ENCODE peak calls at places on chromosomes 1 and 21, in ten cellular contexts. One of them, this sample, is unnamed.

GRCh38 chr1:89104147-89104546 is 21.8 kb downstream of the GBP2 start:
- DNase-seq in AG09309: no peak
- DNase-seq in activated CD8-positive, alpha-beta memory T cell treated with anti-CD3 and anti-CD28 coated beads, Interleukin-2, amount 50 U/mL, for 48 hours: no peak
- DNase-seq in HT1080: peak
- DNase-seq in endodermal cell: no peak
- DNase-seq in NAMALWA: no peak
- DNase-seq in posterior cingulate gyrus: no peak
- DNase-seq in activated CD4-positive, alpha-beta T cell treated with anti-CD3 and anti-CD28 coated beads for 48 hours: no peak
- DNase-seq in WERI-Rb-1: no peak
- DNase-seq in H9: no peak
- DNase-seq in this sample: no peak

GRCh38 chr1:74780600-74780999 is 47.6 kb downstream of the TYW3 start:
- DNase-seq in AG09309: no peak
- DNase-seq in activated CD8-positive, alpha-beta memory T cell treated with anti-CD3 and anti-CD28 coated beads, Interleukin-2, amount 50 U/mL, for 48 hours: no peak
- DNase-seq in HT1080: no peak
- DNase-seq in endodermal cell: no peak
- DNase-seq in NAMALWA: no peak
- DNase-seq in posterior cingulate gyrus: no peak
- DNase-seq in activated CD4-positive, alpha-beta T cell treated with anti-CD3 and anti-CD28 coated beads for 48 hours: no peak
- DNase-seq in WERI-Rb-1: no peak
- DNase-seq in H9: no peak
- DNase-seq in this sample: no peak

GRCh38 chr21:45388611-45389296 is 16.2 kb upstream of the COL18A1 start:
- DNase-seq in AG09309: no peak
- DNase-seq in activated CD8-positive, alpha-beta memory T cell treated with anti-CD3 and anti-CD28 coated beads, Interleukin-2, amount 50 U/mL, for 48 hours: no peak
- DNase-seq in HT1080: no peak
- DNase-seq in endodermal cell: no peak
- DNase-seq in NAMALWA: no peak
- DNase-seq in posterior cingulate gyrus: no peak
- DNase-seq in activated CD4-positive, alpha-beta T cell treated with anti-CD3 and anti-CD28 coated beads for 48 hours: no peak
- DNase-seq in WERI-Rb-1: no peak
- DNase-seq in H9: no peak
- DNase-seq in this sample: no peak

GRCh38 chr1:21149862-21150432 is 26.8 kb downstream of the EIF4G3 start:
- DNase-seq in AG09309: peak
- DNase-seq in activated CD8-positive, alpha-beta memory T cell treated with anti-CD3 and anti-CD28 coated beads, Interleukin-2, amount 50 U/mL, for 48 hours: no peak
- DNase-seq in HT1080: peak
- DNase-seq in endodermal cell: peak
- DNase-seq in NAMALWA: no peak
- DNase-seq in posterior cingulate gyrus: peak
- DNase-seq in activated CD4-positive, alpha-beta T cell treated with anti-CD3 and anti-CD28 coated beads for 48 hours: no peak
- DNase-seq in WERI-Rb-1: no peak
- DNase-seq in H9: no peak
- DNase-seq in this sample: no peak

GRCh38 chr1:22652881-22653316 is at the start of gene C1QB:
- DNase-seq in AG09309: no peak
- DNase-seq in activated CD8-positive, alpha-beta memory T cell treated with anti-CD3 and anti-CD28 coated beads, Interleukin-2, amount 50 U/mL, for 48 hours: no peak
- DNase-seq in HT1080: no peak
- DNase-seq in endodermal cell: no peak
- DNase-seq in NAMALWA: no peak
- DNase-seq in posterior cingulate gyrus: peak
- DNase-seq in activated CD4-positive, alpha-beta T cell treated with anti-CD3 and anti-CD28 coated beads for 48 hours: no peak
- DNase-seq in WERI-Rb-1: no peak
- DNase-seq in H9: no peak
- DNase-seq in this sample: no peak

GRCh38 chr1:46202975-46203737 is at the start of gene LURAP1:
- DNase-seq in AG09309: peak
- DNase-seq in activated CD8-positive, alpha-beta memory T cell treated with anti-CD3 and anti-CD28 coated beads, Interleukin-2, amount 50 U/mL, for 48 hours: peak
- DNase-seq in HT1080: peak
- DNase-seq in endodermal cell: peak
- DNase-seq in NAMALWA: peak
- DNase-seq in posterior cingulate gyrus: peak
- DNase-seq in activated CD4-positive, alpha-beta T cell treated with anti-CD3 and anti-CD28 coated beads for 48 hours: peak
- DNase-seq in WERI-Rb-1: peak
- DNase-seq in H9: peak
- DNase-seq in this sample: no peak

GRCh38 chr21:46150491-46151121 is 4.8 kb downstream of the FTCD start:
- DNase-seq in AG09309: no peak
- DNase-seq in activated CD8-positive, alpha-beta memory T cell treated with anti-CD3 and anti-CD28 coated beads, Interleukin-2, amount 50 U/mL, for 48 hours: no peak
- DNase-seq in HT1080: no peak
- DNase-seq in endodermal cell: peak
- DNase-seq in NAMALWA: no peak
- DNase-seq in posterior cingulate gyrus: no peak
- DNase-seq in activated CD4-positive, alpha-beta T cell treated with anti-CD3 and anti-CD28 coated beads for 48 hours: peak
- DNase-seq in WERI-Rb-1: peak
- DNase-seq in H9: peak
- DNase-seq in this sample: no peak

GRCh38 chr1:165411396-165411795 is 33.5 kb downstream of the RXRG start:
- DNase-seq in AG09309: no peak
- DNase-seq in activated CD8-positive, alpha-beta memory T cell treated with anti-CD3 and anti-CD28 coated beads, Interleukin-2, amount 50 U/mL, for 48 hours: no peak
- DNase-seq in HT1080: no peak
- DNase-seq in endodermal cell: no peak
- DNase-seq in NAMALWA: no peak
- DNase-seq in posterior cingulate gyrus: no peak
- DNase-seq in activated CD4-positive, alpha-beta T cell treated with anti-CD3 and anti-CD28 coated beads for 48 hours: no peak
- DNase-seq in WERI-Rb-1: no peak
- DNase-seq in H9: no peak
- DNase-seq in this sample: no peak

GRCh38 chr1:115107501-115108260 is 18.4 kb upstream of the TSPAN2 start:
- DNase-seq in AG09309: peak
- DNase-seq in activated CD8-positive, alpha-beta memory T cell treated with anti-CD3 and anti-CD28 coated beads, Interleukin-2, amount 50 U/mL, for 48 hours: no peak
- DNase-seq in HT1080: no peak
- DNase-seq in endodermal cell: no peak
- DNase-seq in NAMALWA: no peak
- DNase-seq in posterior cingulate gyrus: no peak
- DNase-seq in activated CD4-positive, alpha-beta T cell treated with anti-CD3 and anti-CD28 coated beads for 48 hours: no peak
- DNase-seq in WERI-Rb-1: no peak
- DNase-seq in H9: no peak
- DNase-seq in this sample: no peak

GRCh38 chr1:111133863-111134262 is 6.0 kb downstream of the DRAM2 start:
- DNase-seq in AG09309: no peak
- DNase-seq in activated CD8-positive, alpha-beta memory T cell treated with anti-CD3 and anti-CD28 coated beads, Interleukin-2, amount 50 U/mL, for 48 hours: no peak
- DNase-seq in HT1080: no peak
- DNase-seq in endodermal cell: no peak
- DNase-seq in NAMALWA: no peak
- DNase-seq in posterior cingulate gyrus: no peak
- DNase-seq in activated CD4-positive, alpha-beta T cell treated with anti-CD3 and anti-CD28 coated beads for 48 hours: no peak
- DNase-seq in WERI-Rb-1: no peak
- DNase-seq in H9: no peak
- DNase-seq in this sample: no peak

GRCh38 chr1:20449736-20450311 is 36.2 kb downstream of the CAMK2N1 start:
- DNase-seq in AG09309: no peak
- DNase-seq in activated CD8-positive, alpha-beta memory T cell treated with anti-CD3 and anti-CD28 coated beads, Interleukin-2, amount 50 U/mL, for 48 hours: no peak
- DNase-seq in HT1080: no peak
- DNase-seq in endodermal cell: no peak
- DNase-seq in NAMALWA: no peak
- DNase-seq in posterior cingulate gyrus: no peak
- DNase-seq in activated CD4-positive, alpha-beta T cell treated with anti-CD3 and anti-CD28 coated beads for 48 hours: no peak
- DNase-seq in WERI-Rb-1: no peak
- DNase-seq in H9: no peak
- DNase-seq in this sample: no peak

GRCh38 chr1:234780531-234781162 is 170.7 kb upstream of the IRF2BP2 start:
- DNase-seq in AG09309: no peak
- DNase-seq in activated CD8-positive, alpha-beta memory T cell treated with anti-CD3 and anti-CD28 coated beads, Interleukin-2, amount 50 U/mL, for 48 hours: no peak
- DNase-seq in HT1080: no peak
- DNase-seq in endodermal cell: peak
- DNase-seq in NAMALWA: peak
- DNase-seq in posterior cingulate gyrus: no peak
- DNase-seq in activated CD4-positive, alpha-beta T cell treated with anti-CD3 and anti-CD28 coated beads for 48 hours: no peak
- DNase-seq in WERI-Rb-1: peak
- DNase-seq in H9: peak
- DNase-seq in this sample: no peak

GRCh38 chr1:232038704-232039103 is 412.1 kb downstream of the DISC1 start:
- DNase-seq in AG09309: no peak
- DNase-seq in activated CD8-positive, alpha-beta memory T cell treated with anti-CD3 and anti-CD28 coated beads, Interleukin-2, amount 50 U/mL, for 48 hours: no peak
- DNase-seq in HT1080: peak
- DNase-seq in endodermal cell: no peak
- DNase-seq in NAMALWA: no peak
- DNase-seq in posterior cingulate gyrus: no peak
- DNase-seq in activated CD4-positive, alpha-beta T cell treated with anti-CD3 and anti-CD28 coated beads for 48 hours: no peak
- DNase-seq in WERI-Rb-1: peak
- DNase-seq in H9: no peak
- DNase-seq in this sample: no peak

GRCh38 chr1:112618114-112618720 is 724 bp downstream of the ST7L start:
- DNase-seq in AG09309: no peak
- DNase-seq in activated CD8-positive, alpha-beta memory T cell treated with anti-CD3 and anti-CD28 coated beads, Interleukin-2, amount 50 U/mL, for 48 hours: no peak
- DNase-seq in HT1080: no peak
- DNase-seq in endodermal cell: no peak
- DNase-seq in NAMALWA: peak
- DNase-seq in posterior cingulate gyrus: no peak
- DNase-seq in activated CD4-positive, alpha-beta T cell treated with anti-CD3 and anti-CD28 coated beads for 48 hours: peak
- DNase-seq in WERI-Rb-1: no peak
- DNase-seq in H9: no peak
- DNase-seq in this sample: peak

GRCh38 chr21:36707763-36708511 is 9.0 kb downstream of the SIM2 start:
- DNase-seq in AG09309: no peak
- DNase-seq in activated CD8-positive, alpha-beta memory T cell treated with anti-CD3 and anti-CD28 coated beads, Interleukin-2, amount 50 U/mL, for 48 hours: peak
- DNase-seq in HT1080: no peak
- DNase-seq in endodermal cell: peak
- DNase-seq in NAMALWA: no peak
- DNase-seq in posterior cingulate gyrus: no peak
- DNase-seq in activated CD4-positive, alpha-beta T cell treated with anti-CD3 and anti-CD28 coated beads for 48 hours: no peak
- DNase-seq in WERI-Rb-1: no peak
- DNase-seq in H9: no peak
- DNase-seq in this sample: no peak

GRCh38 chr1:28199328-28200233 is 23.1 kb upstream of the PTAFR start:
- DNase-seq in AG09309: no peak
- DNase-seq in activated CD8-positive, alpha-beta memory T cell treated with anti-CD3 and anti-CD28 coated beads, Interleukin-2, amount 50 U/mL, for 48 hours: peak
- DNase-seq in HT1080: no peak
- DNase-seq in endodermal cell: no peak
- DNase-seq in NAMALWA: no peak
- DNase-seq in posterior cingulate gyrus: no peak
- DNase-seq in activated CD4-positive, alpha-beta T cell treated with anti-CD3 and anti-CD28 coated beads for 48 hours: peak
- DNase-seq in WERI-Rb-1: no peak
- DNase-seq in H9: no peak
- DNase-seq in this sample: no peak

GRCh38 chr21:34803792-34804440 is 135.1 kb downstream of the CLIC6 start:
- DNase-seq in AG09309: no peak
- DNase-seq in activated CD8-positive, alpha-beta memory T cell treated with anti-CD3 and anti-CD28 coated beads, Interleukin-2, amount 50 U/mL, for 48 hours: no peak
- DNase-seq in HT1080: no peak
- DNase-seq in endodermal cell: no peak
- DNase-seq in NAMALWA: no peak
- DNase-seq in posterior cingulate gyrus: no peak
- DNase-seq in activated CD4-positive, alpha-beta T cell treated with anti-CD3 and anti-CD28 coated beads for 48 hours: no peak
- DNase-seq in WERI-Rb-1: no peak
- DNase-seq in H9: no peak
- DNase-seq in this sample: no peak

GRCh38 chr1:39128959-39129358 is 75.5 kb upstream of the MACF1 start:
- DNase-seq in AG09309: no peak
- DNase-seq in activated CD8-positive, alpha-beta memory T cell treated with anti-CD3 and anti-CD28 coated beads, Interleukin-2, amount 50 U/mL, for 48 hours: no peak
- DNase-seq in HT1080: no peak
- DNase-seq in endodermal cell: no peak
- DNase-seq in NAMALWA: no peak
- DNase-seq in posterior cingulate gyrus: no peak
- DNase-seq in activated CD4-positive, alpha-beta T cell treated with anti-CD3 and anti-CD28 coated beads for 48 hours: no peak
- DNase-seq in WERI-Rb-1: no peak
- DNase-seq in H9: no peak
- DNase-seq in this sample: no peak